ENCODE peak calls at places on chromosomes 7 and 10, in seven cellular contexts. O, M, I, K, L, A and P are unnamed samples.

GRCh38 chr10:104318810-104319684 is 19.2 kb downstream of the ITPRIP start:
- DNase-seq in O (no peak), M (peak; percentile 55), I (no peak), K (no peak), L (peak; percentile 73), A (no peak), P (no peak)

GRCh38 chr7:78496226-78496625 is 697.7 kb downstream of the PHTF2 start:
- DNase-seq in O (no peak), M (no peak), I (no peak), K (no peak), L (no peak), A (no peak), P (no peak)

GRCh38 chr10:103736763-103737162 is 118.6 kb downstream of the SH3PXD2A start:
- DNase-seq in O (no peak), M (no peak), I (no peak), K (no peak), L (no peak), A (no peak), P (no peak)

GRCh38 chr10:63133787-63134557 is 844 bp downstream of the NRBF2 start:
- DNase-seq in O (no peak), M (no peak), I (no peak), K (no peak), L (peak; percentile 53), A (no peak), P (no peak)

GRCh38 chr7:128447944-128448556 is 7.6 kb upstream of the HILPDA start:
- DNase-seq in O (no peak), M (no peak), I (no peak), K (no peak), L (no peak), A (no peak), P (peak; percentile 75)

GRCh38 chr7:158133515-158134271 is 453.9 kb downstream of the PTPRN2 start:
- DNase-seq in O (no peak), M (no peak), I (no peak), K (no peak), L (no peak), A (no peak), P (no peak)

GRCh38 chr7:55590517-55591281 is 18.4 kb upstream of the VOPP1 start:
- DNase-seq in O (no peak), M (no peak), I (no peak), K (no peak), L (no peak), A (no peak), P (peak; percentile 74)

GRCh38 chr10:119653209-119653608 is 2.0 kb downstream of the BAG3 start:
- DNase-seq in O (no peak), M (no peak), I (no peak), K (no peak), L (peak; percentile 30), A (no peak), P (no peak)

GRCh38 chr7:104931181-104931781 is 82.7 kb upstream of the KMT2E start:
- DNase-seq in O (no peak), M (no peak), I (no peak), K (no peak), L (no peak), A (no peak), P (no peak)

GRCh38 chr7:41449286-41449685 is 253.6 kb downstream of the INHBA start:
- DNase-seq in O (no peak), M (no peak), I (no peak), K (no peak), L (no peak), A (no peak), P (peak; percentile 14)

DNA sequence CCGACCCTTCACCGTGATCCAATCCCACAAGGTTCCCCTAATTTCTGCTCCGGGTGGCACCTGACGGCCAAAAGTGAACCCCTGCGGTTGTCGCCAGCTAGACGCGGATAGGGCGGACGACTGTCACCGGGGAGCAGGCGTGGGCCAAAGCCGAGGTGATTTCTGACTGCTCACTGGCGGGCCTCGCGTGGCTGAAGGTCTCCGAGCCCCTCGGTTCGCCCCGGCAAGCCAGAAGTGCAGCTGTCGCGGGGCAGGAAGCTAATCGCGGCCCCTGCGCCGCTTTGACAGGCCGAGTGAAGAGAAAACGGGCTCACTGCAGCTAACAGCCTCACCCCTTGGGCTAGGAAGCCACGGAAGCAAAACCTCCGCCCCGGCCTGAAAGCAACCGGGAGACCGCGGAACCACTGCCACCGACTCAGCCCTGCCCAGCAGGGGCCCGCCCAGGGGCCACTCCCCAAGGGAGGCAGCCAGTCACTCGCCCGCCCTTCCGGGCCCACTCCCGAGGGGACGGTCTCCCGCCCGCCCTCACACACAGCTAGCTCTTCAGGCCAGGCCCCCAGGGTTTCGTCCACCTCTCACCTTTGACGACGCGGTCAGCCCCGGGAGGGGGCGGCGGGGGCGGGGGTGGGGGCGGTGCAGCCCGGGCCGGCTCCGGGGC is 469 bp downstream of the PPP3CB start:
- DNase-seq in O (no peak), M (peak; percentile 65), I (peak; percentile 97), K (peak; percentile 93), L (peak; percentile 87), A (peak; percentile 62), P (peak; percentile 95)
- TF ChIP-seq POLR2A in O (no peak), M (no peak), I (peak; percentile 89), K (peak; percentile 74), L (peak; percentile 87), A (peak; percentile 80), P (peak; percentile 61)

GRCh38 chr7:28177836-28178235 is 2.8 kb downstream of the JAZF1 start:
- DNase-seq in O (no peak), M (no peak), I (no peak), K (no peak), L (no peak), A (no peak), P (no peak)

GRCh38 chr7:28174442-28174841 is 6.2 kb downstream of the JAZF1 start:
- DNase-seq in O (no peak), M (no peak), I (no peak), K (no peak), L (no peak), A (no peak), P (no peak)

GRCh38 chr7:28176645-28177044 is 4.0 kb downstream of the JAZF1 start:
- DNase-seq in O (no peak), M (no peak), I (no peak), K (no peak), L (no peak), A (no peak), P (no peak)

GRCh38 chr7:28174901-28175661 is 5.5 kb downstream of the JAZF1 start:
- DNase-seq in O (no peak), M (no peak), I (no peak), K (no peak), L (no peak), A (no peak), P (no peak)

DNA sequence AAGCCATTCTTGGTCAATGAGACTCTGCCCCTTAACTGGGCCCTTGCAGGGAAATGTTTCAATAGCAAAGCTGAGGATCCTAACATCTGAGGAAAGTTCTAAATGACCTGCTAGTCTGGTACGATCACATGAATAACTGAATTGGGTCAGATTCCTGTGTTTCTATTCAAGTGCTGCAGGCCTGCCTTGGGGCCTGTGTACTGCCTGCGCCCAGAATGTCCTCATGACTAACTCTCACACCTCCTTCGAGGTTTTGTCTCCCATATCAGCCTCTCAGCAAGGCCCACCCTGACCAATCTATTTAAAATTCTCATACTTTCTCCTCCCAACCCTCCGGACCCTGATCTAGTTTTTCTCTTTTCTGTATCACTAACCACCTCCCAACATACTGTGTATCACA is 4.4 kb downstream of the JAZF1 start:
- DNase-seq in O (no peak), M (no peak), I (no peak), K (no peak), L (peak; percentile 31), A (no peak), P (no peak)
- H3K4me1 ChIP-seq in O (peaks cover 33% of the 10 kb centered on the region), M (peaks cover 5% of the 10 kb centered on the region), I (peaks cover 8% of the 10 kb centered on the region), K (peaks cover 68% of the 10 kb centered on the region), L (peaks cover 15% of the 10 kb centered on the region), A (peaks cover 6% of the 10 kb centered on the region), P (peaks cover 65% of the 10 kb centered on the region)

DNA sequence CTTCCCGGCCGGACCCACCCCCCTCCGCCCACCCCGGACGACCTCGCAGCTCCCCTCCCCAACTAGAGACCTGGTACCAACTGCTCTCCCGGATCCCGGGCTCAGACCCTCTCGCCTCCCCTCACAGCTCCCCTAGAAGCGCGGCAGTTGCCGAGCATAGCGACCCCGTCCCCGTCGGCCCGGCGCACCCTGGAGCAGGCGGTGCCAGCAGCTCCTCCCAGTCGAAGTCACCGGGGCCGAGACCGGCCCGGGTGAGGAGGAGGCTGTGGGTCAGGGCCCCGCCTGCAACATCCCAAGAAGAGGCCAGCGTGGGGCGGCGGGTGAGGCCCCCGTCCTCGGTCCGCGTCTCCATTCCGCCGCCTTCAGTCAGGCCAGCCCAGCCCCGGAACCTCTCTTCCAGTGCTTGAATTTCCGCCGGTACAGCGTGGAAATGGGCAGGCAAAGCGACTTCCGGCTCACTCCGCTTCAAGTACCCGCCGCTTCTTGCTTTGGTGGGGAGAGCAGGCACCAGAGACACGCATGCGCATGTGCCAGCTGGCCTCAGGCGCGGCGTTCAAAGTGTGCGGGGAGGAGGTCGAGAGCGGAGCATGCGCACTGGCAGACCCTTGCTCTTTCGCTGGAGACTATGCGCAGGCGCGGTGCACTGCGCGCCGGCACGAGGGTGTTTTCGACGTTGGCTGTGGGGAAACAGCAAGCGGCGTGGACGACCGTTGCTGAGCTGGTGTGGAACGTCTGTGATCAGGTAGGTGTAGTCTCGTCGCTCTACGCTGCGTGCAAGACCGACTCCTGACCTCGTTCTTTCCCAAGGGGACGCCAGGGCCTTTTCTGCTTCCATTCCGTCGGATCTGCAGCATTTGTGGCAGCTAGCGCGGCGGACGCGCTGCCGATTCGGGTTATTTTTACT is at the start of gene C10orf88:
- DNase-seq in O (no peak), M (peak; percentile 89), I (peak; percentile 97), K (peak; percentile 98), L (peak; percentile 99), A (peak; percentile 93), P (peak; percentile 98)
- TF ChIP-seq POLR2A in O (no peak), M (peak; percentile 21), I (peak; percentile 47), K (peak; percentile 54), L (no peak), A (no peak), P (no peak)

GRCh38 chr7:45978010-45978681 is 57.1 kb upstream of the IGFBP3 start:
- DNase-seq in O (peak; percentile 95), M (no peak), I (no peak), K (no peak), L (peak; percentile 99), A (no peak), P (peak; percentile 92)

GRCh38 chr7:45975847-45976484 is 54.9 kb upstream of the IGFBP3 start:
- DNase-seq in O (peak; percentile 92), M (no peak), I (no peak), K (no peak), L (no peak), A (no peak), P (peak; percentile 91)

GRCh38 chr7:45976485-45976856 is 55.4 kb upstream of the IGFBP3 start:
- DNase-seq in O (peak; percentile 49), M (no peak), I (no peak), K (no peak), L (no peak), A (no peak), P (peak; percentile 84)

GRCh38 chr7:45978731-45979211 is 57.7 kb upstream of the IGFBP3 start:
- DNase-seq in O (peak; percentile 37), M (no peak), I (no peak), K (no peak), L (peak; percentile 12), A (no peak), P (no peak)

DNA sequence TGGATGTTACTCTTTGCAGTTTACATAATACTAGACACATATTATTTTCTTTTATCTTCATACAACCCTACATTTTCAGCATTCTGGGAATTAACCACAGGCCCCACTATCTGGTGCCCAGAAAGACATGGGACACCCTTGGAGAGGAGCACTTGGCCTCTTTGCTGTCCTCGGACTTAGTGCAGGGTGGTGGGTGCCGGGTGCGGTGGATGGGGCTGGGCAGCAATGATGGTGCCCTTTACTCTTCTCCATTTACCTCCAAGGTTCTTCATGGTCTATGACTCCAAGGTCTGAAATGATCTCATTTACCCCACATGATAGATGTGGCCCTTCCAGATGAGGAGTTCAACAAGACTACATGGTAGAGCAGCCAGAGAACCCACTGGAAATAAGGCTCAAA is 56.2 kb upstream of the IGFBP3 start:
- DNase-seq in O (peak; percentile 22), M (no peak), I (no peak), K (no peak), L (no peak), A (no peak), P (peak; percentile 77)
- H3K4me1 ChIP-seq in O (peaks cover 14% of the 10 kb centered on the region), M (no peaks in the 10 kb centered on the region), I (peaks cover 11% of the 10 kb centered on the region), K (peaks cover 19% of the 10 kb centered on the region), L (peaks cover 36% of the 10 kb centered on the region), A (peaks cover 12% of the 10 kb centered on the region), P (peaks cover 29% of the 10 kb centered on the region)